ENCODE peak calls at places on chromosomes 4 and X, in six cellular contexts. One of them, this sample, is unnamed.

GRCh38 chr4:13478707-13479106 is 5.4 kb downstream of the RAB28 start:
- DNase-seq in NCI-H774: no peak
- DNase-seq in HS-27A: no peak
- DNase-seq in DMS153: no peak
- DNase-seq in activated naive CD8-positive, alpha-beta T cell treated with anti-CD3 and anti-CD28 coated beads, Interleukin-2, amount 50 U/mL, for 24 hours: no peak
- DNase-seq in NCI-H345: no peak
- DNase-seq in this sample: no peak

GRCh38 chr4:4182835-4183568 is 43.7 kb downstream of the OTOP1 start:
- DNase-seq in NCI-H774: no peak
- DNase-seq in HS-27A: no peak
- DNase-seq in DMS153: peak; percentile 0
- DNase-seq in activated naive CD8-positive, alpha-beta T cell treated with anti-CD3 and anti-CD28 coated beads, Interleukin-2, amount 50 U/mL, for 24 hours: peak; percentile 32
- DNase-seq in NCI-H345: no peak
- DNase-seq in this sample: no peak

GRCh38 chrX:114619874-114620273 is 36.0 kb downstream of the HTR2C start:
- DNase-seq in NCI-H774: no peak
- DNase-seq in HS-27A: no peak
- DNase-seq in DMS153: no peak
- DNase-seq in activated naive CD8-positive, alpha-beta T cell treated with anti-CD3 and anti-CD28 coated beads, Interleukin-2, amount 50 U/mL, for 24 hours: no peak
- DNase-seq in NCI-H345: no peak
- DNase-seq in this sample: no peak

GRCh38 chrX:123425471-123425870 is 241.4 kb downstream of the GRIA3 start:
- DNase-seq in NCI-H774: no peak
- DNase-seq in HS-27A: no peak
- DNase-seq in DMS153: no peak
- DNase-seq in activated naive CD8-positive, alpha-beta T cell treated with anti-CD3 and anti-CD28 coated beads, Interleukin-2, amount 50 U/mL, for 24 hours: no peak
- DNase-seq in NCI-H345: no peak
- DNase-seq in this sample: no peak

GRCh38 chr4:4619821-4620220 is 78.0 kb upstream of the STX18 start:
- DNase-seq in NCI-H774: no peak
- DNase-seq in HS-27A: no peak
- DNase-seq in DMS153: no peak
- DNase-seq in activated naive CD8-positive, alpha-beta T cell treated with anti-CD3 and anti-CD28 coated beads, Interleukin-2, amount 50 U/mL, for 24 hours: no peak
- DNase-seq in NCI-H345: no peak
- DNase-seq in this sample: no peak

GRCh38 chr4:89539797-89540711 is 232.5 kb upstream of the GPRIN3 start:
- DNase-seq in NCI-H774: no peak
- DNase-seq in HS-27A: no peak
- DNase-seq in DMS153: no peak
- DNase-seq in activated naive CD8-positive, alpha-beta T cell treated with anti-CD3 and anti-CD28 coated beads, Interleukin-2, amount 50 U/mL, for 24 hours: no peak
- DNase-seq in NCI-H345: no peak
- DNase-seq in this sample: no peak

GRCh38 chr4:4472344-4472958 is 69.4 kb downstream of the STX18 start:
- DNase-seq in NCI-H774: no peak
- DNase-seq in HS-27A: no peak
- DNase-seq in DMS153: no peak
- DNase-seq in activated naive CD8-positive, alpha-beta T cell treated with anti-CD3 and anti-CD28 coated beads, Interleukin-2, amount 50 U/mL, for 24 hours: no peak
- DNase-seq in NCI-H345: no peak
- DNase-seq in this sample: no peak

GRCh38 chr4:182015893-182016292 is 227.3 kb upstream of the TENM3 start:
- DNase-seq in NCI-H774: no peak
- DNase-seq in HS-27A: no peak
- DNase-seq in DMS153: no peak
- DNase-seq in activated naive CD8-positive, alpha-beta T cell treated with anti-CD3 and anti-CD28 coated beads, Interleukin-2, amount 50 U/mL, for 24 hours: no peak
- DNase-seq in NCI-H345: no peak
- DNase-seq in this sample: peak; percentile 37

GRCh38 chrX:72121381-72121780 is 10.3 kb downstream of the RTL5 start:
- DNase-seq in NCI-H774: no peak
- DNase-seq in HS-27A: no peak
- DNase-seq in DMS153: no peak
- DNase-seq in activated naive CD8-positive, alpha-beta T cell treated with anti-CD3 and anti-CD28 coated beads, Interleukin-2, amount 50 U/mL, for 24 hours: peak; percentile 15
- DNase-seq in NCI-H345: no peak
- DNase-seq in this sample: peak; percentile 39

GRCh38 chrX:42176790-42177189 is 253.4 kb upstream of the CASK start:
- DNase-seq in NCI-H774: no peak
- DNase-seq in HS-27A: no peak
- DNase-seq in DMS153: no peak
- DNase-seq in activated naive CD8-positive, alpha-beta T cell treated with anti-CD3 and anti-CD28 coated beads, Interleukin-2, amount 50 U/mL, for 24 hours: no peak
- DNase-seq in NCI-H345: no peak
- DNase-seq in this sample: no peak

GRCh38 chrX:13376857-13377441 is 57.1 kb upstream of the ATXN3L start:
- DNase-seq in NCI-H774: no peak
- DNase-seq in HS-27A: no peak
- DNase-seq in DMS153: peak; percentile 76
- DNase-seq in activated naive CD8-positive, alpha-beta T cell treated with anti-CD3 and anti-CD28 coated beads, Interleukin-2, amount 50 U/mL, for 24 hours: no peak
- DNase-seq in NCI-H345: peak; percentile 87
- DNase-seq in this sample: peak; percentile 97

GRCh38 chr4:82381661-82382284 is 8.0 kb upstream of the HNRNPD start:
- DNase-seq in NCI-H774: no peak
- DNase-seq in HS-27A: no peak
- DNase-seq in DMS153: no peak
- DNase-seq in activated naive CD8-positive, alpha-beta T cell treated with anti-CD3 and anti-CD28 coated beads, Interleukin-2, amount 50 U/mL, for 24 hours: no peak
- DNase-seq in NCI-H345: no peak
- DNase-seq in this sample: no peak

GRCh38 chr4:132530846-132531245 is 618.2 kb upstream of the PCDH10 start:
- DNase-seq in NCI-H774: peak; percentile 14
- DNase-seq in HS-27A: no peak
- DNase-seq in DMS153: peak; percentile 85
- DNase-seq in activated naive CD8-positive, alpha-beta T cell treated with anti-CD3 and anti-CD28 coated beads, Interleukin-2, amount 50 U/mL, for 24 hours: no peak
- DNase-seq in NCI-H345: peak; percentile 13
- DNase-seq in this sample: no peak

GRCh38 chrX:109959356-109959871 is 43.5 kb upstream of the TMEM164 start:
- DNase-seq in NCI-H774: no peak
- DNase-seq in HS-27A: no peak
- DNase-seq in DMS153: no peak
- DNase-seq in activated naive CD8-positive, alpha-beta T cell treated with anti-CD3 and anti-CD28 coated beads, Interleukin-2, amount 50 U/mL, for 24 hours: no peak
- DNase-seq in NCI-H345: no peak
- DNase-seq in this sample: no peak

GRCh38 chr4:115187136-115187535 is 73.7 kb upstream of the NDST4 start:
- DNase-seq in NCI-H774: no peak
- DNase-seq in HS-27A: no peak
- DNase-seq in DMS153: no peak
- DNase-seq in activated naive CD8-positive, alpha-beta T cell treated with anti-CD3 and anti-CD28 coated beads, Interleukin-2, amount 50 U/mL, for 24 hours: no peak
- DNase-seq in NCI-H345: no peak
- DNase-seq in this sample: no peak

GRCh38 chrX:40154853-40155616 is 57.3 kb upstream of the BCOR start:
- DNase-seq in NCI-H774: no peak
- DNase-seq in HS-27A: no peak
- DNase-seq in DMS153: no peak
- DNase-seq in activated naive CD8-positive, alpha-beta T cell treated with anti-CD3 and anti-CD28 coated beads, Interleukin-2, amount 50 U/mL, for 24 hours: peak; percentile 21
- DNase-seq in NCI-H345: peak; percentile 71
- DNase-seq in this sample: no peak

GRCh38 chrX:132022115-132022862 is 813 bp upstream of the STK26 start:
- DNase-seq in NCI-H774: no peak
- DNase-seq in HS-27A: no peak
- DNase-seq in DMS153: no peak
- DNase-seq in activated naive CD8-positive, alpha-beta T cell treated with anti-CD3 and anti-CD28 coated beads, Interleukin-2, amount 50 U/mL, for 24 hours: no peak
- DNase-seq in NCI-H345: no peak
- DNase-seq in this sample: peak; percentile 26

GRCh38 chr4:80125252-80126177 is 52.5 kb upstream of the ANTXR2 start:
- DNase-seq in NCI-H774: no peak
- DNase-seq in HS-27A: no peak
- DNase-seq in DMS153: no peak
- DNase-seq in activated naive CD8-positive, alpha-beta T cell treated with anti-CD3 and anti-CD28 coated beads, Interleukin-2, amount 50 U/mL, for 24 hours: peak; percentile 13
- DNase-seq in NCI-H345: no peak
- DNase-seq in this sample: peak; percentile 31

GRCh38 chr4:63728480-63729177 is 680.6 kb downstream of the TECRL start:
- DNase-seq in NCI-H774: no peak
- DNase-seq in HS-27A: no peak
- DNase-seq in DMS153: no peak
- DNase-seq in activated naive CD8-positive, alpha-beta T cell treated with anti-CD3 and anti-CD28 coated beads, Interleukin-2, amount 50 U/mL, for 24 hours: no peak
- DNase-seq in NCI-H345: no peak
- DNase-seq in this sample: no peak

This sample was measured in mammary epithelial cell.